ENCODE peak calls at places on chromosomes 16 and 17, in six cellular contexts. S is NCI-H1930, A is C1 segment of cervical spinal cord, L is fibroblast of pulmonary artery, E is NCI-H2081 treated with DMSO at 0.1 percent for 48 hours, X is T-helper 17 cell. R is an unnamed sample.

GRCh38 chr17:78211032-78211431 is 3.0 kb upstream of the BIRC5 start:
- DNase-seq in S (no peak), A (no peak), L (no peak), E (no peak), X (no peak), R (no peak)

GRCh38 chr16:54585966-54586365 is 299.4 kb upstream of the IRX3 start:
- DNase-seq in S (no peak), A (no peak), L (no peak), E (no peak), X (no peak), R (no peak)

GRCh38 chr16:11586375-11586855 is 304 bp downstream of the LITAF start:
- DNase-seq in S (no peak), A (no peak), L (no peak), E (no peak), X (no peak), R (no peak)

GRCh38 chr17:63960430-63960829 is 12.3 kb downstream of the SCN4A start:
- DNase-seq in S (no peak), A (no peak), L (no peak), E (no peak), X (no peak), R (no peak)

GRCh38 chr16:81480856-81481821 is 36.5 kb downstream of the CMIP start:
- DNase-seq in S (no peak), A (no peak), L (peak), E (no peak), X (no peak), R (no peak)

GRCh38 chr16:24975428-24975889 is 39.7 kb downstream of the ARHGAP17 start:
- DNase-seq in S (no peak), A (no peak), L (peak), E (no peak), X (no peak), R (no peak)

GRCh38 chr17:27783440-27783839 is 16.9 kb downstream of the NOS2 start:
- DNase-seq in S (no peak), A (no peak), L (no peak), E (no peak), X (no peak), R (no peak)

GRCh38 chr17:42114118-42114517 is 1.6 kb upstream of the DHX58 start:
- DNase-seq in S (no peak), A (no peak), L (no peak), E (no peak), X (no peak), R (no peak)

GRCh38 chr17:64736804-64737492 is 74.8 kb upstream of the SMURF2 start:
- DNase-seq in S (no peak), A (no peak), L (peak), E (no peak), X (no peak), R (peak)

GRCh38 chr17:1963250-1963649 is 61.9 kb downstream of the RTN4RL1 start:
- DNase-seq in S (no peak), A (no peak), L (no peak), E (no peak), X (no peak), R (no peak)

GRCh38 chr17:60304502-60304901 is 87.4 kb downstream of the USP32 start:
- DNase-seq in S (no peak), A (no peak), L (no peak), E (no peak), X (no peak), R (no peak)